ENCODE peak calls at places on chromosomes 2 and 18, in ten cellular contexts. I, W, P, O, D, U, C, K, J and L are unnamed samples.

GRCh38 chr2:176704282-176704773 is 435.1 kb downstream of the MTX2 start:
- DNase-seq in I (no peak), W (no peak), P (no peak), O (no peak), D (no peak), U (peak), C (no peak), K (no peak), J (no peak), L (no peak)

GRCh38 chr18:28030458-28030857 is 146.5 kb downstream of the CDH2 start:
- DNase-seq in I (no peak), W (no peak), P (no peak), O (no peak), D (no peak), U (no peak), C (no peak), K (no peak), J (no peak), L (no peak)

GRCh38 chr2:224166661-224167060 is 127.6 kb upstream of the SERPINE2 start:
- DNase-seq in I (no peak), W (no peak), P (no peak), O (no peak), D (no peak), U (peak), C (no peak), K (no peak), J (no peak), L (no peak)

GRCh38 chr2:39377226-39377939 is 59.7 kb downstream of the MAP4K3 start:
- DNase-seq in I (no peak), W (no peak), P (peak), O (no peak), D (no peak), U (no peak), C (no peak), K (no peak), J (no peak), L (no peak)

GRCh38 chr2:178553047-178553446 is 72.8 kb downstream of the PLEKHA3 start:
- DNase-seq in I (no peak), W (no peak), P (peak), O (no peak), D (no peak), U (peak), C (no peak), K (peak), J (no peak), L (peak)

GRCh38 chr2:128599700-128600099 is 281.0 kb upstream of the HS6ST1 start:
- DNase-seq in I (no peak), W (no peak), P (no peak), O (peak), D (no peak), U (no peak), C (no peak), K (no peak), J (no peak), L (no peak)

GRCh38 chr2:232276739-232277313 is 101.7 kb upstream of the ALPP start:
- DNase-seq in I (no peak), W (no peak), P (no peak), O (no peak), D (no peak), U (no peak), C (no peak), K (no peak), J (peak), L (no peak)

GRCh38 chr2:84717302-84717701 is 163.6 kb downstream of the TRABD2A start:
- DNase-seq in I (no peak), W (no peak), P (no peak), O (no peak), D (no peak), U (no peak), C (no peak), K (no peak), J (no peak), L (no peak)

GRCh38 chr2:27123302-27124150 is at the start of gene ABHD1:
- DNase-seq in I (peak), W (peak), P (peak), O (peak), D (peak), U (peak), C (peak), K (peak), J (no peak), L (no peak)

GRCh38 chr2:239337122-239337876 is 63.5 kb downstream of the HDAC4 start:
- DNase-seq in I (no peak), W (peak), P (no peak), O (peak), D (no peak), U (no peak), C (no peak), K (no peak), J (no peak), L (no peak)

GRCh38 chr18:5519448-5520362 is 24.1 kb downstream of the EPB41L3 start:
- DNase-seq in I (no peak), W (no peak), P (peak), O (no peak), D (no peak), U (peak), C (no peak), K (peak), J (no peak), L (no peak)

GRCh38 chr2:220521591-220521990 is 894.2 kb downstream of the SLC4A3 start:
- DNase-seq in I (no peak), W (peak), P (no peak), O (no peak), D (no peak), U (no peak), C (no peak), K (no peak), J (no peak), L (no peak)

GRCh38 chr2:9990735-9991134 is 39.2 kb downstream of the GRHL1 start:
- DNase-seq in I (no peak), W (no peak), P (no peak), O (peak), D (peak), U (peak), C (no peak), K (peak), J (no peak), L (no peak)

GRCh38 chr2:68762665-68763064 is 28.1 kb downstream of the ARHGAP25 start:
- DNase-seq in I (no peak), W (no peak), P (peak), O (no peak), D (no peak), U (no peak), C (no peak), K (peak), J (no peak), L (no peak)

GRCh38 chr2:205967391-205968075 is 118.4 kb downstream of the INO80D start:
- DNase-seq in I (no peak), W (no peak), P (no peak), O (no peak), D (no peak), U (peak), C (no peak), K (peak), J (no peak), L (no peak)

GRCh38 chr18:9992988-9993845 is 79.4 kb downstream of the VAPA start:
- DNase-seq in I (no peak), W (peak), P (no peak), O (no peak), D (no peak), U (no peak), C (no peak), K (no peak), J (no peak), L (no peak)

GRCh38 chr2:165682546-165682945 is 111.5 kb downstream of the GALNT3 start:
- DNase-seq in I (no peak), W (no peak), P (no peak), O (no peak), D (no peak), U (no peak), C (no peak), K (no peak), J (no peak), L (no peak)

GRCh38 chr2:240972636-240973521 is 25.5 kb upstream of the SNED1 start:
- DNase-seq in I (no peak), W (no peak), P (peak), O (peak), D (no peak), U (peak), C (no peak), K (no peak), J (no peak), L (peak)

GRCh38 chr18:79577451-79578395 is 101.9 kb upstream of the CTDP1 start:
- DNase-seq in I (no peak), W (no peak), P (peak), O (peak), D (no peak), U (peak), C (no peak), K (no peak), J (no peak), L (no peak)

GRCh38 chr2:234952270-234953115 is 676 bp downstream of the SH3BP4 start:
- DNase-seq in I (no peak), W (peak), P (no peak), O (peak), D (peak), U (peak), C (no peak), K (peak), J (no peak), L (peak)

GRCh38 chr18:36195427-36196122 is 8.3 kb downstream of the MOCOS start:
- DNase-seq in I (no peak), W (no peak), P (peak), O (no peak), D (no peak), U (no peak), C (no peak), K (no peak), J (no peak), L (no peak)

GRCh38 chr2:233419626-233420431 is 65.5 kb downstream of the DGKD start:
- DNase-seq in I (peak), W (no peak), P (peak), O (no peak), D (no peak), U (no peak), C (peak), K (no peak), J (no peak), L (peak)

GRCh38 chr2:212892193-212892592 is 259.2 kb downstream of the IKZF2 start:
- DNase-seq in I (no peak), W (no peak), P (peak), O (no peak), D (no peak), U (peak), C (no peak), K (peak), J (no peak), L (peak)

GRCh38 chr2:124327293-124327692 is 302.2 kb downstream of the CNTNAP5 start:
- DNase-seq in I (no peak), W (no peak), P (no peak), O (no peak), D (no peak), U (no peak), C (no peak), K (no peak), J (peak), L (no peak)

GRCh38 chr18:72986103-72986502 is 118.3 kb upstream of the NETO1 start:
- DNase-seq in I (no peak), W (no peak), P (no peak), O (no peak), D (no peak), U (no peak), C (no peak), K (no peak), J (no peak), L (peak)

GRCh38 chr2:72113847-72114692 is 33.6 kb downstream of the CYP26B1 start:
- DNase-seq in I (no peak), W (no peak), P (no peak), O (peak), D (no peak), U (no peak), C (no peak), K (no peak), J (no peak), L (no peak)

GRCh38 chr2:23649819-23650218 is 264.8 kb downstream of the KLHL29 start:
- DNase-seq in I (no peak), W (no peak), P (peak), O (no peak), D (no peak), U (no peak), C (no peak), K (peak), J (no peak), L (peak)

GRCh38 chr2:23767871-23768611 is 158.9 kb downstream of the ATAD2B start:
- DNase-seq in I (no peak), W (no peak), P (peak), O (no peak), D (no peak), U (no peak), C (no peak), K (no peak), J (no peak), L (peak)

GRCh38 chr2:64328415-64328722 is 125.6 kb upstream of the LGALSL start:
- DNase-seq in I (no peak), W (no peak), P (no peak), O (no peak), D (no peak), U (no peak), C (no peak), K (no peak), J (no peak), L (no peak)

GRCh38 chr18:5891361-5892215 is 3.7 kb downstream of the TMEM200C start:
- DNase-seq in I (no peak), W (no peak), P (no peak), O (peak), D (no peak), U (no peak), C (no peak), K (no peak), J (no peak), L (no peak)

GRCh38 chr2:217085543-217085942 is 225.7 kb upstream of the TNP1 start:
- DNase-seq in I (no peak), W (no peak), P (no peak), O (no peak), D (no peak), U (peak), C (no peak), K (no peak), J (no peak), L (no peak)

GRCh38 chr2:566379-567313 is 110.6 kb downstream of the TMEM18 start:
- DNase-seq in I (no peak), W (no peak), P (no peak), O (peak), D (no peak), U (no peak), C (no peak), K (no peak), J (no peak), L (no peak)

GRCh38 chr2:54845514-54845913 is 122.1 kb downstream of the EML6 start:
- DNase-seq in I (no peak), W (no peak), P (no peak), O (no peak), D (no peak), U (peak), C (no peak), K (no peak), J (no peak), L (no peak)

GRCh38 chr2:219028141-219028540 is 13.2 kb downstream of the CFAP65 start:
- DNase-seq in I (no peak), W (no peak), P (no peak), O (no peak), D (no peak), U (no peak), C (no peak), K (no peak), J (no peak), L (no peak)

GRCh38 chr2:165401285-165401852 is 68.1 kb upstream of the CSRNP3 start:
- DNase-seq in I (no peak), W (no peak), P (peak), O (no peak), D (no peak), U (peak), C (no peak), K (peak), J (no peak), L (peak)

GRCh38 chr2:142037744-142038143 is 93.1 kb downstream of the LRP1B start:
- DNase-seq in I (no peak), W (peak), P (no peak), O (no peak), D (no peak), U (no peak), C (no peak), K (no peak), J (no peak), L (peak)